ENCODE peak calls at places on chromosomes 16 and 17, in ten cellular contexts. One of them, this sample, is unnamed.

GRCh38 chr17:82800885-82801284 is 38.9 kb downstream of the ZNF750 start:
- DNase-seq in cardiac fibroblast: no peak
- DNase-seq in GM06990: no peak
- DNase-seq in PC-3: no peak
- DNase-seq in brain microvascular endothelial cell: no peak
- DNase-seq in fibroblast of mammary gland: no peak
- DNase-seq in neuronal stem cell: no peak
- DNase-seq in thoracic aorta: no peak
- DNase-seq in GM12865: no peak
- DNase-seq in osteoblast: peak
- DNase-seq in this sample: no peak

GRCh38 chr16:71573387-71574094 is 3.4 kb downstream of the TAT start:
- DNase-seq in cardiac fibroblast: no peak
- DNase-seq in GM06990: no peak
- DNase-seq in PC-3: no peak
- DNase-seq in brain microvascular endothelial cell: no peak
- DNase-seq in fibroblast of mammary gland: no peak
- DNase-seq in neuronal stem cell: no peak
- DNase-seq in thoracic aorta: no peak
- DNase-seq in GM12865: no peak
- DNase-seq in osteoblast: no peak
- DNase-seq in this sample: no peak

GRCh38 chr17:16419929-16420271 is 4.5 kb downstream of the TRPV2 start:
- DNase-seq in cardiac fibroblast: peak
- DNase-seq in GM06990: peak
- DNase-seq in PC-3: peak
- DNase-seq in brain microvascular endothelial cell: peak
- DNase-seq in fibroblast of mammary gland: peak
- DNase-seq in neuronal stem cell: no peak
- DNase-seq in thoracic aorta: no peak
- DNase-seq in GM12865: peak
- DNase-seq in osteoblast: peak
- DNase-seq in this sample: no peak

GRCh38 chr16:75323928-75324327 is 72.5 kb upstream of the BCAR1 start:
- DNase-seq in cardiac fibroblast: no peak
- DNase-seq in GM06990: no peak
- DNase-seq in PC-3: no peak
- DNase-seq in brain microvascular endothelial cell: no peak
- DNase-seq in fibroblast of mammary gland: no peak
- DNase-seq in neuronal stem cell: no peak
- DNase-seq in thoracic aorta: no peak
- DNase-seq in GM12865: no peak
- DNase-seq in osteoblast: no peak
- DNase-seq in this sample: no peak

GRCh38 chr16:48526058-48526957 is 83.7 kb downstream of the N4BP1 start:
- DNase-seq in cardiac fibroblast: no peak
- DNase-seq in GM06990: no peak
- DNase-seq in PC-3: peak
- DNase-seq in brain microvascular endothelial cell: no peak
- DNase-seq in fibroblast of mammary gland: no peak
- DNase-seq in neuronal stem cell: no peak
- DNase-seq in thoracic aorta: no peak
- DNase-seq in GM12865: peak
- DNase-seq in osteoblast: peak
- DNase-seq in this sample: peak

GRCh38 chr16:8904018-8904430 is 21.9 kb downstream of the LITAFD start:
- DNase-seq in cardiac fibroblast: no peak
- DNase-seq in GM06990: no peak
- DNase-seq in PC-3: no peak
- DNase-seq in brain microvascular endothelial cell: no peak
- DNase-seq in fibroblast of mammary gland: no peak
- DNase-seq in neuronal stem cell: no peak
- DNase-seq in thoracic aorta: no peak
- DNase-seq in GM12865: no peak
- DNase-seq in osteoblast: no peak
- DNase-seq in this sample: no peak

GRCh38 chr17:76943781-76944213 is 75.6 kb downstream of the MGAT5B start:
- DNase-seq in cardiac fibroblast: no peak
- DNase-seq in GM06990: no peak
- DNase-seq in PC-3: no peak
- DNase-seq in brain microvascular endothelial cell: no peak
- DNase-seq in fibroblast of mammary gland: no peak
- DNase-seq in neuronal stem cell: no peak
- DNase-seq in thoracic aorta: no peak
- DNase-seq in GM12865: no peak
- DNase-seq in osteoblast: no peak
- DNase-seq in this sample: peak

GRCh38 chr17:69012895-69013805 is 47.6 kb downstream of the ABCA9 start:
- DNase-seq in cardiac fibroblast: peak
- DNase-seq in GM06990: no peak
- DNase-seq in PC-3: peak
- DNase-seq in brain microvascular endothelial cell: peak
- DNase-seq in fibroblast of mammary gland: peak
- DNase-seq in neuronal stem cell: no peak
- DNase-seq in thoracic aorta: no peak
- DNase-seq in GM12865: no peak
- DNase-seq in osteoblast: peak
- DNase-seq in this sample: no peak

GRCh38 chr16:2365895-2366294 is 25.4 kb upstream of the ABCA3 start:
- DNase-seq in cardiac fibroblast: peak
- DNase-seq in GM06990: no peak
- DNase-seq in PC-3: no peak
- DNase-seq in brain microvascular endothelial cell: peak
- DNase-seq in fibroblast of mammary gland: peak
- DNase-seq in neuronal stem cell: no peak
- DNase-seq in thoracic aorta: no peak
- DNase-seq in GM12865: no peak
- DNase-seq in osteoblast: peak
- DNase-seq in this sample: no peak

GRCh38 chr16:2362218-2362617 is 21.7 kb upstream of the ABCA3 start:
- DNase-seq in cardiac fibroblast: no peak
- DNase-seq in GM06990: no peak
- DNase-seq in PC-3: no peak
- DNase-seq in brain microvascular endothelial cell: no peak
- DNase-seq in fibroblast of mammary gland: no peak
- DNase-seq in neuronal stem cell: no peak
- DNase-seq in thoracic aorta: no peak
- DNase-seq in GM12865: no peak
- DNase-seq in osteoblast: no peak
- DNase-seq in this sample: no peak

GRCh38 chr16:2364638-2365210 is 24.2 kb upstream of the ABCA3 start:
- DNase-seq in cardiac fibroblast: peak
- DNase-seq in GM06990: no peak
- DNase-seq in PC-3: peak
- DNase-seq in brain microvascular endothelial cell: no peak
- DNase-seq in fibroblast of mammary gland: no peak
- DNase-seq in neuronal stem cell: no peak
- DNase-seq in thoracic aorta: no peak
- DNase-seq in GM12865: no peak
- DNase-seq in osteoblast: no peak
- DNase-seq in this sample: no peak

GRCh38 chr16:2366660-2367309 is 26.3 kb upstream of the ABCA3 start:
- DNase-seq in cardiac fibroblast: no peak
- DNase-seq in GM06990: peak
- DNase-seq in PC-3: no peak
- DNase-seq in brain microvascular endothelial cell: no peak
- DNase-seq in fibroblast of mammary gland: no peak
- DNase-seq in neuronal stem cell: no peak
- DNase-seq in thoracic aorta: no peak
- DNase-seq in GM12865: peak
- DNase-seq in osteoblast: peak
- DNase-seq in this sample: no peak

DNA sequence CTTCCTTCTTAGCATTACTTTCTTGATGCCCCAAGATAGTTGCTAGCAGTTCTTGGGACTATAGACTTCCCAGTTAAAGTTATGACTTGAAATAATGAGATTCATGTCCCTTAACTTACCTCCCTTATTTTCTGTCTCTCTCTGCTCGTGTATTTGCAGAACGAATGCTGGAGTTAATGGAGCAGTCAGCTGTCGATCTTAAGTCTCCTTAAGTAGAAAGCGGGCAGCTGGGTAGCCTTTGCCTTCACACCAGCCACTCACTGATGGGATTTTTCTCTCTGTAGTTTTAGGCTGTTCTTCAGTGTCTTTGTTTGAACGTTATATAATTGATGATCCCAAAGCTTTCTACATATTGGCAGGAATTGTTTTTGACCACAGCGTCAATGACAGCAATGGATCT is 24.9 kb upstream of the ABCA3 start:
- DNase-seq in cardiac fibroblast: no peak
- DNase-seq in GM06990: no peak
- DNase-seq in PC-3: no peak
- DNase-seq in brain microvascular endothelial cell: no peak
- DNase-seq in fibroblast of mammary gland: no peak
- DNase-seq in neuronal stem cell: no peak
- DNase-seq in thoracic aorta: no peak
- DNase-seq in GM12865: no peak
- DNase-seq in osteoblast: no peak
- DNase-seq in this sample: no peak
- H3K4me3 ChIP-seq in cardiac fibroblast: no peak
- H3K4me3 ChIP-seq in GM06990: no peak
- H3K4me3 ChIP-seq in PC-3: no peak
- H3K4me3 ChIP-seq in brain microvascular endothelial cell: no peak
- H3K4me3 ChIP-seq in fibroblast of mammary gland: no peak
- H3K4me3 ChIP-seq in neuronal stem cell: no peak
- H3K4me3 ChIP-seq in thoracic aorta: no peak
- H3K4me3 ChIP-seq in GM12865: no peak
- H3K4me3 ChIP-seq in osteoblast: no peak
- H3K4me3 ChIP-seq in this sample: no peak

GRCh38 chr17:39756376-39757079 is 18.8 kb downstream of the GRB7 start:
- DNase-seq in cardiac fibroblast: no peak
- DNase-seq in GM06990: peak
- DNase-seq in PC-3: no peak
- DNase-seq in brain microvascular endothelial cell: no peak
- DNase-seq in fibroblast of mammary gland: no peak
- DNase-seq in neuronal stem cell: no peak
- DNase-seq in thoracic aorta: no peak
- DNase-seq in GM12865: no peak
- DNase-seq in osteoblast: peak
- DNase-seq in this sample: peak

GRCh38 chr17:39754958-39755549 is 17.3 kb downstream of the GRB7 start:
- DNase-seq in cardiac fibroblast: peak
- DNase-seq in GM06990: no peak
- DNase-seq in PC-3: no peak
- DNase-seq in brain microvascular endothelial cell: no peak
- DNase-seq in fibroblast of mammary gland: no peak
- DNase-seq in neuronal stem cell: no peak
- DNase-seq in thoracic aorta: no peak
- DNase-seq in GM12865: peak
- DNase-seq in osteoblast: peak
- DNase-seq in this sample: peak

GRCh38 chr17:39754161-39754957 is 16.6 kb downstream of the GRB7 start:
- DNase-seq in cardiac fibroblast: peak
- DNase-seq in GM06990: peak
- DNase-seq in PC-3: peak
- DNase-seq in brain microvascular endothelial cell: peak
- DNase-seq in fibroblast of mammary gland: peak
- DNase-seq in neuronal stem cell: peak
- DNase-seq in thoracic aorta: peak
- DNase-seq in GM12865: peak
- DNase-seq in osteoblast: peak
- DNase-seq in this sample: peak

GRCh38 chr17:39757176-39757662 is 19.5 kb downstream of the GRB7 start:
- DNase-seq in cardiac fibroblast: no peak
- DNase-seq in GM06990: no peak
- DNase-seq in PC-3: no peak
- DNase-seq in brain microvascular endothelial cell: no peak
- DNase-seq in fibroblast of mammary gland: no peak
- DNase-seq in neuronal stem cell: no peak
- DNase-seq in thoracic aorta: no peak
- DNase-seq in GM12865: peak
- DNase-seq in osteoblast: no peak
- DNase-seq in this sample: no peak

GRCh38 chr17:39755550-39756375 is 18.0 kb downstream of the GRB7 start:
- DNase-seq in cardiac fibroblast: no peak
- DNase-seq in GM06990: peak
- DNase-seq in PC-3: no peak
- DNase-seq in brain microvascular endothelial cell: no peak
- DNase-seq in fibroblast of mammary gland: peak
- DNase-seq in neuronal stem cell: no peak
- DNase-seq in thoracic aorta: no peak
- DNase-seq in GM12865: peak
- DNase-seq in osteoblast: peak
- DNase-seq in this sample: peak
- H3K4me3 ChIP-seq in cardiac fibroblast: no peak
- H3K4me3 ChIP-seq in GM06990: peak
- H3K4me3 ChIP-seq in PC-3: no peak
- H3K4me3 ChIP-seq in brain microvascular endothelial cell: no peak
- H3K4me3 ChIP-seq in fibroblast of mammary gland: no peak
- H3K4me3 ChIP-seq in neuronal stem cell: no peak
- H3K4me3 ChIP-seq in thoracic aorta: no peak
- H3K4me3 ChIP-seq in GM12865: peak
- H3K4me3 ChIP-seq in osteoblast: no peak
- H3K4me3 ChIP-seq in this sample: no peak

DNA sequence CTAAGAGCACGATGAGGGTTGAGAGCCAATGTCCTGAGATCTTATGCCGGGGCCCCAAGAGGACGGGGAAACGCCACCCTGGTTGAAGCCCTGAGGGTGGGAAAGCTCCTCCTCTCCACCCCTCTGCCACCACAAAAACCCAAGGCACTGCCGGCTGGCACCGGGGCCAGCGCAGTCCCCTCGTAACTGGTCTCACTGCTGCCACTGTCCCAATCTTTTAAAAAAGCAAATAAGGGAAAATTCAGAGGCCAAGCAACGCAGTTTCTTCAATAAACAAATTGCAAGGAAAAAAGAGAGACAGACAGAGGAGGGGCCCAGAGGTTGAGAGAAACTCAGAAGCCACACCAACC is 6.7 kb downstream of the GRIN2C start:
- DNase-seq in cardiac fibroblast: no peak
- DNase-seq in GM06990: no peak
- DNase-seq in PC-3: no peak
- DNase-seq in brain microvascular endothelial cell: no peak
- DNase-seq in fibroblast of mammary gland: no peak
- DNase-seq in neuronal stem cell: no peak
- DNase-seq in thoracic aorta: no peak
- DNase-seq in GM12865: no peak
- DNase-seq in osteoblast: no peak
- DNase-seq in this sample: no peak
- H3K4me3 ChIP-seq in cardiac fibroblast: no peak
- H3K4me3 ChIP-seq in GM06990: peak
- H3K4me3 ChIP-seq in PC-3: no peak
- H3K4me3 ChIP-seq in brain microvascular endothelial cell: no peak
- H3K4me3 ChIP-seq in fibroblast of mammary gland: no peak
- H3K4me3 ChIP-seq in neuronal stem cell: peak
- H3K4me3 ChIP-seq in thoracic aorta: no peak
- H3K4me3 ChIP-seq in GM12865: no peak
- H3K4me3 ChIP-seq in osteoblast: no peak
- H3K4me3 ChIP-seq in this sample: peak

GRCh38 chr17:81418710-81419332 is 23.6 kb downstream of the BAHCC1 start:
- DNase-seq in cardiac fibroblast: peak
- DNase-seq in GM06990: no peak
- DNase-seq in PC-3: peak
- DNase-seq in brain microvascular endothelial cell: no peak
- DNase-seq in fibroblast of mammary gland: peak
- DNase-seq in neuronal stem cell: no peak
- DNase-seq in thoracic aorta: no peak
- DNase-seq in GM12865: no peak
- DNase-seq in osteoblast: no peak
- DNase-seq in this sample: no peak

GRCh38 chr17:81419886-81420768 is 24.9 kb downstream of the BAHCC1 start:
- DNase-seq in cardiac fibroblast: peak
- DNase-seq in GM06990: no peak
- DNase-seq in PC-3: no peak
- DNase-seq in brain microvascular endothelial cell: no peak
- DNase-seq in fibroblast of mammary gland: no peak
- DNase-seq in neuronal stem cell: no peak
- DNase-seq in thoracic aorta: no peak
- DNase-seq in GM12865: no peak
- DNase-seq in osteoblast: no peak
- DNase-seq in this sample: no peak

GRCh38 chr17:81417879-81418709 is 22.8 kb downstream of the BAHCC1 start:
- DNase-seq in cardiac fibroblast: no peak
- DNase-seq in GM06990: no peak
- DNase-seq in PC-3: no peak
- DNase-seq in brain microvascular endothelial cell: no peak
- DNase-seq in fibroblast of mammary gland: no peak
- DNase-seq in neuronal stem cell: no peak
- DNase-seq in thoracic aorta: no peak
- DNase-seq in GM12865: no peak
- DNase-seq in osteoblast: no peak
- DNase-seq in this sample: no peak

GRCh38 chr17:81420769-81421462 is 25.7 kb downstream of the BAHCC1 start:
- DNase-seq in cardiac fibroblast: peak
- DNase-seq in GM06990: no peak
- DNase-seq in PC-3: no peak
- DNase-seq in brain microvascular endothelial cell: no peak
- DNase-seq in fibroblast of mammary gland: no peak
- DNase-seq in neuronal stem cell: no peak
- DNase-seq in thoracic aorta: peak
- DNase-seq in GM12865: no peak
- DNase-seq in osteoblast: peak
- DNase-seq in this sample: no peak

DNA sequence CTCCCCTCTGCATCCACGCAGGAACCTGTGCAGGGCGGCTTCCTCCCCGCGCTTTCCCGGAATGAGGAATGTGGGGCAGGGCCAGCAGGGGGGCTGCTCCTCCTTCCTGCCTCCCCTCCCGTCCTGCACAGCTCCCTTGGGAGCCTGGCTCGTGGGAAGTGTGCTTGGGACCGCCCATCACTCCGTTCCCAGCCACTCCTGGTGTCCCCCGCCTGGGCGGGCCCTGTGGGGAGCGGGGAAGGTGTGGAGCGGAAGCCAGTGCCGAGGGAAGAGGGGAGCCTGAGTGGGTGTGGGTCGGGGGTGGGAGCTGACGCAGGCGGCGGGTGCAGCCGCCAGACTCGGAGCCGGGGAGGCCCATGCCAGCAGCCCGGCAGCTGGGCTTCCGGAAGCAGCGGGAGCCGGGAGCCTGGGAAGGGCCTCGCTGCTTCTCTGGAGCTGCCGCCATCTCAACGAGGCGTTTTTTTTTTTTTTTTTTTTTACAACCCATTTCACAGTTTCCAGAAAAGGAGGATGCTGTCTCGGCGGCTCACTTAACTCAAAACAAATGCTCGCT is 24.2 kb downstream of the BAHCC1 start:
- DNase-seq in cardiac fibroblast: peak
- DNase-seq in GM06990: no peak
- DNase-seq in PC-3: peak
- DNase-seq in brain microvascular endothelial cell: peak
- DNase-seq in fibroblast of mammary gland: peak
- DNase-seq in neuronal stem cell: no peak
- DNase-seq in thoracic aorta: peak
- DNase-seq in GM12865: no peak
- DNase-seq in osteoblast: peak
- DNase-seq in this sample: peak
- H3K4me3 ChIP-seq in cardiac fibroblast: peak
- H3K4me3 ChIP-seq in GM06990: no peak
- H3K4me3 ChIP-seq in PC-3: peak
- H3K4me3 ChIP-seq in brain microvascular endothelial cell: peak
- H3K4me3 ChIP-seq in fibroblast of mammary gland: peak
- H3K4me3 ChIP-seq in neuronal stem cell: no peak
- H3K4me3 ChIP-seq in thoracic aorta: peak
- H3K4me3 ChIP-seq in GM12865: no peak
- H3K4me3 ChIP-seq in osteoblast: peak
- H3K4me3 ChIP-seq in this sample: no peak

This sample was measured in endodermal cell.